ENCODE peak calls at places on chromosomes 11 and 22, in six cellular contexts. X is pancreas, H is hippocampal formation, A is globus pallidus, C is colonic mucosa, Q is H9. D is an unnamed sample.

GRCh38 chr11:79720115-79720514 is 279.3 kb upstream of the TENM4 start:
- DNase-seq in X (no peak), A (no peak), C (no peak), H (no peak), Q (no peak), D (no peak)

GRCh38 chr22:25027552-25027951 is 75.0 kb downstream of the KIAA1671 start:
- DNase-seq in Q (no peak), X (no peak), A (no peak), C (peak; percentile 55), H (no peak), D (no peak)

GRCh38 chr11:118911880-118912741 is 13.6 kb downstream of the BCL9L start:
- DNase-seq in X (peak; percentile 72), Q (peak; percentile 98), H (no peak), C (peak; percentile 90), A (no peak), D (peak; percentile 82)

GRCh38 chr11:69480547-69481392 is 693 bp upstream of the LINC01488 start:
- DNase-seq in Q (no peak), H (no peak), A (no peak), C (peak; percentile 70), X (peak; percentile 67), D (peak; percentile 80)

GRCh38 chr11:395866-396265 is 1.9 kb downstream of the PKP3 start:
- DNase-seq in X (peak; percentile 43), C (peak; percentile 22), A (no peak), H (no peak), Q (no peak), D (no peak)

GRCh38 chr11:34344410-34345011 is 13.3 kb downstream of the ABTB2 start:
- DNase-seq in Q (no peak), A (no peak), H (no peak), X (peak; percentile 40), C (no peak), D (no peak)

GRCh38 chr22:31526275-31526674 is 29.9 kb downstream of the SFI1 start:
- DNase-seq in Q (no peak), H (no peak), C (no peak), A (no peak), X (no peak), D (no peak)

GRCh38 chr11:112320668-112321067 is 60.0 kb upstream of the PLET1 start:
- DNase-seq in C (peak; percentile 57), H (no peak), Q (no peak), A (no peak), X (peak; percentile 54), D (peak; percentile 67)

GRCh38 chr22:49977578-49977977 is 17.0 kb downstream of the PIM3 start:
- DNase-seq in X (no peak), H (no peak), A (no peak), Q (no peak), C (no peak), D (no peak)

GRCh38 chr11:123233280-123233977 is 38.4 kb upstream of the CLMP start:
- DNase-seq in X (no peak), H (no peak), A (no peak), C (no peak), Q (no peak), D (no peak)

GRCh38 chr22:26172389-26172990 is 3.2 kb downstream of the SEZ6L start:
- DNase-seq in X (peak; percentile 48), A (peak; percentile 25), H (no peak), Q (peak; percentile 69), C (peak; percentile 36), D (peak; percentile 30)

GRCh38 chr22:38699143-38699542 is 1.6 kb downstream of the JOSD1 start:
- DNase-seq in A (no peak), X (no peak), Q (no peak), C (no peak), H (no peak), D (no peak)

GRCh38 chr22:35570686-35571194 is 30.1 kb downstream of the RASD2 start:
- DNase-seq in A (no peak), X (no peak), C (no peak), H (no peak), Q (no peak), D (no peak)

GRCh38 chr22:46031561-46031960 is 54.6 kb upstream of the WNT7B start:
- DNase-seq in A (no peak), X (no peak), H (no peak), C (no peak), Q (no peak), D (no peak)

GRCh38 chr11:64352099-64353005 is 6.6 kb upstream of the RPS6KA4 start:
- DNase-seq in Q (no peak), H (no peak), A (no peak), C (no peak), X (no peak), D (no peak)

GRCh38 chr11:2582958-2583604 is 116.7 kb downstream of the KCNQ1OT1 start:
- DNase-seq in A (no peak), C (no peak), Q (peak; percentile 24), H (no peak), X (peak; percentile 18), D (no peak)

GRCh38 chr22:42688241-42688913 is 32.3 kb downstream of the A4GALT start:
- DNase-seq in C (peak; percentile 73), Q (peak; percentile 77), A (peak; percentile 35), H (peak; percentile 17), X (peak; percentile 69), D (peak; percentile 65)

GRCh38 chr11:64224891-64225607 is 937 bp downstream of the TRPT1 start:
- DNase-seq in X (peak; percentile 47), A (no peak), H (no peak), Q (no peak), C (no peak), D (no peak)

GRCh38 chr11:94525933-94526332 is 13.7 kb downstream of the C11orf97 start:
- DNase-seq in X (peak; percentile 56), C (peak; percentile 92), H (no peak), A (peak; percentile 45), Q (no peak), D (peak; percentile 84)

GRCh38 chr22:42340695-42341383 is 70.4 kb upstream of the TCF20 start:
- DNase-seq in H (no peak), A (no peak), C (no peak), X (no peak), Q (peak; percentile 60), D (no peak)

GRCh38 chr11:9529333-9529648 is 44.2 kb upstream of the WEE1 start:
- DNase-seq in H (no peak), A (no peak), Q (no peak), C (peak; percentile 68), X (peak; percentile 58), D (peak; percentile 62)

GRCh38 chr11:131146817-131147490 is 223.5 kb upstream of the NTM start:
- DNase-seq in C (no peak), Q (no peak), A (no peak), H (no peak), X (no peak), D (no peak)